ENCODE peak calls at places on chromosomes 3 and 15, in four cellular contexts. S is fibroblast of the aortic adventitia, N is CD14-positive monocyte, E is uterus. P is an unnamed sample.

GRCh38 chr3:36701903-36702374 is 62.4 kb downstream of the DCLK3 start:
- DNase-seq in N (no peak), S (peak; percentile 95), E (no peak), P (no peak)

GRCh38 chr15:34853001-34853758 is 57.8 kb upstream of the ACTC1 start:
- DNase-seq in E (no peak), N (no peak), S (peak; percentile 63), P (no peak)

GRCh38 chr15:73273181-73274002 is 95.4 kb downstream of the HCN4 start:
- DNase-seq in N (no peak), E (peak; percentile 49), S (peak; percentile 76), P (peak; percentile 56)

GRCh38 chr3:84110787-84111186 is 848.0 kb upstream of the CADM2 start:
- DNase-seq in S (no peak), N (no peak), E (no peak), P (no peak)

GRCh38 chr15:59456114-59456513 is 18.1 kb downstream of the FAM81A start:
- DNase-seq in E (no peak), N (no peak), S (no peak), P (no peak)

GRCh38 chr3:48514431-48515227 is 10.7 kb upstream of the SHISA5 start:
- DNase-seq in E (no peak), N (peak; percentile 17), S (no peak), P (peak; percentile 31)

GRCh38 chr3:26369133-26369532 is 253.4 kb upstream of the LRRC3B start:
- DNase-seq in E (no peak), N (no peak), S (no peak), P (no peak)

GRCh38 chr15:72155021-72155621 is 36.9 kb downstream of the SENP8 start:
- DNase-seq in E (peak; percentile 69), N (no peak), S (peak; percentile 23), P (no peak)

GRCh38 chr3:105647047-105647446 is 221.8 kb downstream of the CBLB start:
- DNase-seq in N (peak; percentile 50), E (no peak), S (peak; percentile 90), P (no peak)

GRCh38 chr3:180073561-180073960 is 36.8 kb upstream of the PEX5L start:
- DNase-seq in N (no peak), E (no peak), S (no peak), P (no peak)

GRCh38 chr15:53910236-53910849 is 67.9 kb upstream of the UNC13C start:
- DNase-seq in S (peak; percentile 1), N (no peak), E (no peak), P (no peak)

GRCh38 chr3:151971814-151972579 is 98.6 kb downstream of the SUCNR1 start:
- DNase-seq in S (no peak), E (no peak), N (no peak), P (no peak)

GRCh38 chr15:42215854-42216829 is 8.0 kb upstream of the VPS39 start:
- DNase-seq in S (peak; percentile 3), E (no peak), N (no peak), P (no peak)

GRCh38 chr15:29749365-29750086 is 72.7 kb downstream of the TJP1 start:
- DNase-seq in N (no peak), S (no peak), E (no peak), P (no peak)

GRCh38 chr15:31084176-31084575 is 17.3 kb downstream of the TRPM1 start:
- DNase-seq in S (no peak), E (no peak), N (no peak), P (no peak)

GRCh38 chr3:45218578-45219390 is 7.3 kb downstream of the TMEM158 start:
- DNase-seq in S (peak; percentile 67), E (peak; percentile 68), N (no peak), P (no peak)

GRCh38 chr15:66186049-66186825 is 67.3 kb downstream of the MEGF11 start:
- DNase-seq in N (no peak), E (no peak), S (peak; percentile 44), P (no peak)

GRCh38 chr3:123540285-123540684 is 44.6 kb downstream of the HACD2 start:
- DNase-seq in N (no peak), E (no peak), S (no peak), P (peak; percentile 36)

GRCh38 chr3:51676102-51676640 is 5.1 kb downstream of the TEX264 start:
- DNase-seq in S (no peak), N (no peak), E (no peak), P (no peak)

GRCh38 chr3:141538568-141538967 is 51.7 kb downstream of the RASA2 start:
- DNase-seq in S (no peak), N (no peak), E (no peak), P (no peak)

GRCh38 chr15:81275711-81276417 is 48.1 kb downstream of the STARD5 start:
- DNase-seq in E (no peak), N (no peak), S (peak; percentile 82), P (no peak)

GRCh38 chr3:111768571-111769100 is 90.4 kb upstream of the PHLDB2 start:
- DNase-seq in N (no peak), E (no peak), S (peak; percentile 99), P (no peak)

GRCh38 chr3:73781536-73781935 is 156.8 kb upstream of the PDZRN3 start:
- DNase-seq in E (no peak), N (no peak), S (no peak), P (no peak)

GRCh38 chr3:153165211-153165815 is 3.3 kb downstream of the RAP2B start:
- DNase-seq in S (peak; percentile 70), N (no peak), E (no peak), P (no peak)

GRCh38 chr15:62208367-62208766 is 43.3 kb upstream of the C2CD4B start:
- DNase-seq in E (no peak), N (no peak), S (no peak), P (no peak)

GRCh38 chr3:151838574-151839312 is 24.8 kb downstream of the AADAC start:
- DNase-seq in N (peak; percentile 55), S (peak; percentile 96), E (peak; percentile 60), P (peak; percentile 42)

GRCh38 chr3:32951410-32951811 is at the start of gene CCR4:
- DNase-seq in N (no peak), S (peak; percentile 39), E (no peak), P (no peak)

GRCh38 chr15:99438691-99439523 is 126.9 kb upstream of the MEF2A start:
- DNase-seq in S (no peak), N (no peak), E (no peak), P (peak; percentile 16)

GRCh38 chr3:43473228-43473627 is 148.6 kb downstream of the ANO10 start:
- DNase-seq in E (no peak), N (no peak), S (no peak), P (no peak)

GRCh38 chr3:46662771-46663551 is 30.5 kb downstream of the ALS2CL start:
- DNase-seq in E (peak; percentile 24), N (peak; percentile 37), S (peak; percentile 27), P (peak; percentile 5)

GRCh38 chr3:16059081-16059537 is 115.4 kb upstream of the GALNT15 start:
- DNase-seq in E (no peak), N (no peak), S (peak; percentile 47), P (no peak)

GRCh38 chr3:59412506-59412905 is 362.7 kb upstream of the CFAP20DC start:
- DNase-seq in N (no peak), S (no peak), E (no peak), P (no peak)

DNA sequence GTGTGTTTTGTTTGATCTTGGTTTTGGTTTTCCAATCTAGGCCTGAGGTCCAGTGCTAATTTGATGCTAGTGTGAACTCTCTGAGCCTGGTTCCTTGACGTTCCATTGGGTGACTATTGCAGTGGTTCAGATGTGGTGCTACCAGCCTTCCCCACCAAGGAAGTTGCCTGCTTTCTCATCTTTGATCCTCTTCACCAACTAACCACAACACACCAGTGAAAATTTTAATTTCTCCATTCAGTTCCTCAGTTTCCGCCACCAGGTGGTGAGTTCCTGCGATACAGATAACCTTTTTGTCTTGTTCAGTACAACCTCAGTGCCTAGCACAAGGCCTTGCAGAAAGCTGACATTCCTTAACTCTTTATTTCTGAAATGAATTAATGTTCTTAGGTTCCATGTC is 337.4 kb upstream of the TPRG1 start:
- DNase-seq in E (no peak), N (no peak), S (no peak), P (no peak)
- TF ChIP-seq CTCF in E (no peak), N (no peak), S (no peak), P (no peak)

DNA sequence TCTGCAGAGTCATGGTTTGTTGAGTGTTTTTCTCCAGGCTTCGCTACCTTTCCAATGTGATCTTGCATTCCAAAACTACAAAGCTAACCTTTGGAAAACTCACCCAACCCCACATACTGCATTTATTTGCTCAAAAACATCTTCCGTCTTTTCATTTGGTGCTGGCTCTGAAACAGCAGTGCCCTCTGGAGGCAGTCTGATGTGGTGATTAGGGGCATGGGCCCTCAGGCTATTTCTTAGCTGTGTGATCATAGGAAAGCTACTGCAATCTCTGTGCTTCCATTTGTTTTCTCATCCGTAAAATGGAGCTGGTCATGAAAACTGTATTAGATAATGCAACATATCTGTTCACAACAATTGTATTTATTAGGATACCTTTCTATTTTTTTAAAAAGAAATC is 47.0 kb downstream of the MTHFS start:
- DNase-seq in S (peak; percentile 51), N (no peak), E (no peak), P (no peak)
- TF ChIP-seq CTCF in S (peak; percentile 76), N (peak; percentile 55), E (no peak), P (peak; percentile 33)

DNA sequence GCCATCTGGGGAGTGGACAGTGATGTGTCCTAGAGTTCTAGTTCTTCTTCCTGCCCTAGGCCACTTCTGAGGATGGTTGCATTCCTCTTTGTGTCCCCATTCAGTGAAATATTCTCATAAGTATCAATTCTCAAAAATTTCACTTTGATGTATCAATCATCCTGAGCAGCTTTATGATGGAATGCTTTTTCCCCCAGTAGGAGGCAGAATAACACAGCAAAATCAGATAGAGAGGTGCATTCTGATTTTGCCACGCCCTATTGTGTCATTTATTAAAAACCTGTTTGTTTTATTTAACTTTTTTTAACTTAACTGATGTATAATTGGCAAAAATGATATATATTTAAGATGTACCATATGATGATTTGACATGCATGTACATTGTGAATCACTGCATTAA is 656.0 kb upstream of the GRM7 start:
- DNase-seq in E (no peak), S (no peak), N (no peak), P (peak; percentile 13)
- TF ChIP-seq CTCF in E (no peak), S (no peak), N (peak; percentile 42), P (no peak)

GRCh38 chr3:17233398-17233800 is 348.6 kb downstream of the PLCL2 start:
- DNase-seq in S (peak; percentile 71), N (peak; percentile 43), E (no peak), P (peak; percentile 28)

GRCh38 chr3:17234382-17234781 is 349.6 kb downstream of the PLCL2 start:
- DNase-seq in E (no peak), N (no peak), S (no peak), P (no peak)

GRCh38 chr3:17235311-17235710 is 350.6 kb downstream of the PLCL2 start:
- DNase-seq in E (no peak), S (no peak), N (no peak), P (no peak)

GRCh38 chr3:17231537-17232261 is 346.9 kb downstream of the PLCL2 start:
- DNase-seq in S (no peak), N (no peak), E (no peak), P (no peak)

GRCh38 chr3:17232442-17232841 is 347.7 kb downstream of the PLCL2 start:
- DNase-seq in S (no peak), N (no peak), E (no peak), P (no peak)
- TF ChIP-seq CTCF in S (no peak), N (no peak), E (no peak), P (no peak)

GRCh38 chr3:40073310-40074007 is 236.0 kb upstream of the EIF1B start:
- DNase-seq in E (no peak), S (no peak), N (no peak), P (no peak)
- TF ChIP-seq CTCF in E (no peak), S (no peak), N (no peak), P (no peak)

P was measured in GM13976.